ENCODE peak calls at places on chromosomes 7 and 10, in ten cellular contexts. H, I, N, X, R, S, Z, D, B and U are unnamed samples.

GRCh38 chr7:31082017-31082416 is 29.9 kb downstream of the ADCYAP1R1 start:
- DNase-seq in N (no peak), Z (no peak), H (no peak), D (no peak), R (no peak), I (no peak), X (no peak), S (no peak), B (no peak), U (no peak)

GRCh38 chr10:125389648-125390047 is 229.3 kb upstream of the CTBP2 start:
- DNase-seq in N (no peak), H (no peak), B (no peak), Z (no peak), S (no peak), D (no peak), R (no peak), X (no peak), I (no peak), U (no peak)

GRCh38 chr10:87531908-87532622 is 27.4 kb downstream of the MINPP1 start:
- DNase-seq in Z (no peak), H (no peak), I (no peak), S (peak; percentile 60), B (no peak), D (no peak), R (peak; percentile 32), N (peak; percentile 47), X (no peak), U (no peak)

GRCh38 chr10:909831-910230 is 21.7 kb downstream of the LARP4B start:
- DNase-seq in B (no peak), I (no peak), R (no peak), D (no peak), S (no peak), Z (no peak), N (no peak), H (no peak), X (no peak), U (no peak)

GRCh38 chr7:41918597-41918996 is 215.7 kb upstream of the INHBA start:
- DNase-seq in R (no peak), N (no peak), H (no peak), S (no peak), I (no peak), B (peak; percentile 46), Z (no peak), D (peak; percentile 13), X (no peak), U (no peak)

GRCh38 chr10:49593998-49594397 is 16.1 kb upstream of the SLC18A3 start:
- DNase-seq in B (no peak), D (no peak), N (no peak), X (no peak), S (no peak), R (no peak), H (no peak), Z (no peak), I (no peak), U (no peak)

GRCh38 chr7:151387161-151388006 is 22.5 kb downstream of the WDR86 start:
- DNase-seq in B (no peak), D (no peak), H (no peak), I (no peak), Z (no peak), N (no peak), R (no peak), X (no peak), S (no peak), U (no peak)

GRCh38 chr10:131101011-131101410 is 210.5 kb downstream of the TCERG1L start:
- DNase-seq in B (no peak), R (no peak), D (no peak), S (no peak), I (no peak), H (no peak), Z (no peak), X (no peak), N (no peak), U (no peak)

GRCh38 chr10:122847782-122848604 is 2.3 kb upstream of the CUZD1 start:
- DNase-seq in D (no peak), Z (no peak), H (no peak), R (peak; percentile 41), I (no peak), X (no peak), N (no peak), S (no peak), B (no peak), U (no peak)

GRCh38 chr7:1358376-1359050 is 100.8 kb downstream of the MICALL2 start:
- DNase-seq in Z (no peak), H (no peak), X (no peak), S (no peak), R (no peak), N (no peak), B (no peak), D (no peak), I (no peak), U (no peak)

GRCh38 chr7:148838905-148839304 is 45.2 kb downstream of the EZH2 start:
- DNase-seq in N (no peak), I (no peak), Z (no peak), X (no peak), B (no peak), R (no peak), S (no peak), D (no peak), H (no peak), U (no peak)

GRCh38 chr7:44382459-44383300 is 57.3 kb upstream of the CAMK2B start:
- DNase-seq in B (no peak), H (no peak), X (no peak), N (no peak), S (no peak), Z (no peak), R (no peak), D (no peak), I (no peak), U (no peak)

GRCh38 chr7:117811696-117812095 is 61.5 kb downstream of the CTTNBP2 start:
- DNase-seq in Z (no peak), R (no peak), X (no peak), H (no peak), S (no peak), B (no peak), N (no peak), D (no peak), I (no peak), U (no peak)

GRCh38 chr10:116274141-116274861 is 1.3 kb upstream of the GFRA1 start:
- DNase-seq in R (no peak), X (peak; percentile 14), D (no peak), B (no peak), S (no peak), I (no peak), Z (no peak), N (peak; percentile 30), H (no peak), U (no peak)
- TF ChIP-seq CTCF in R (no peak), X (peak; percentile 38), D (no peak), B (no peak), S (no peak), I (no peak), Z (no peak), N (no peak), H (no peak), U (no peak)

GRCh38 chr7:150370612-150371071 is 2.0 kb downstream of the REPIN1 start:
- DNase-seq in R (no peak), N (no peak), S (no peak), D (no peak), I (no peak), Z (no peak), H (no peak), X (no peak), B (peak; percentile 29), U (no peak)
- TF ChIP-seq CTCF in R (no peak), N (no peak), S (no peak), D (no peak), I (no peak), Z (no peak), H (no peak), X (no peak), B (no peak), U (no peak)

GRCh38 chr7:146960747-146961416 is 844.3 kb downstream of the CNTNAP2 start:
- DNase-seq in X (no peak), D (no peak), N (no peak), I (no peak), H (no peak), R (no peak), Z (no peak), B (no peak), S (no peak), U (no peak)
- TF ChIP-seq CTCF in X (peak; percentile 17), D (no peak), N (no peak), I (no peak), H (no peak), R (no peak), Z (no peak), B (no peak), S (no peak), U (no peak)

GRCh38 chr7:155705656-155706360 is 61.3 kb downstream of the RBM33 start:
- DNase-seq in B (no peak), N (no peak), D (no peak), R (no peak), S (no peak), X (no peak), H (no peak), Z (no peak), I (no peak), U (no peak)

GRCh38 chr7:155701972-155702544 is 57.6 kb downstream of the RBM33 start:
- DNase-seq in R (no peak), S (no peak), B (peak; percentile 7), Z (no peak), D (no peak), N (no peak), H (no peak), X (no peak), I (no peak), U (no peak)

GRCh38 chr7:155700847-155701246 is 56.4 kb downstream of the RBM33 start:
- DNase-seq in N (no peak), H (no peak), S (no peak), D (no peak), R (no peak), I (no peak), Z (no peak), X (no peak), B (no peak), U (no peak)

GRCh38 chr7:155699180-155699579 is 54.7 kb downstream of the RBM33 start:
- DNase-seq in Z (no peak), N (no peak), R (no peak), D (no peak), B (no peak), I (no peak), H (no peak), X (no peak), S (no peak), U (no peak)

GRCh38 chr7:155702616-155703015 is 58.2 kb downstream of the RBM33 start:
- DNase-seq in B (peak; percentile 87), D (no peak), H (no peak), R (no peak), S (no peak), N (no peak), X (no peak), Z (no peak), I (no peak), U (no peak)
- TF ChIP-seq CTCF in B (no peak), D (no peak), H (no peak), R (no peak), S (no peak), N (no peak), X (no peak), Z (no peak), I (no peak), U (no peak)

GRCh38 chr10:119306514-119306951 is 99.2 kb downstream of the GRK5 start:
- DNase-seq in X (no peak), R (no peak), H (no peak), I (peak; percentile 28), D (no peak), S (no peak), B (peak; percentile 54), N (no peak), Z (peak; percentile 84), U (peak; percentile 73)
- TF ChIP-seq CTCF in X (no peak), R (no peak), H (no peak), I (peak; percentile 54), D (no peak), S (peak; percentile 13), B (peak; percentile 52), N (no peak), Z (peak; percentile 90), U (no peak)